ENCODE peak calls at places on chromosome 18, in seven cellular contexts. K is neural crest cell, F is ELR, A is fibroblast of villous mesenchyme, L is iPS DF 6.9, G is NCI-H187, C is pancreas. I is an unnamed sample.

GRCh38 chr18:36662000-36662399 is 166.8 kb downstream of the TPGS2 start:
- DNase-seq in G (no peak), K (no peak), L (peak), A (peak), C (no peak), F (peak), I (peak)

GRCh38 chr18:24227976-24228660 is 89.3 kb downstream of the CABYR start:
- DNase-seq in K (no peak), A (no peak), F (no peak), C (no peak), G (no peak), L (no peak), I (no peak)

GRCh38 chr18:12032786-12033642 is 51.7 kb downstream of the IMPA2 start:
- DNase-seq in A (peak), K (no peak), G (no peak), C (no peak), L (no peak), F (peak), I (no peak)

GRCh38 chr18:73006331-73006730 is 138.5 kb upstream of the NETO1 start:
- DNase-seq in K (no peak), C (no peak), G (no peak), A (no peak), F (no peak), L (no peak), I (no peak)

GRCh38 chr18:11868230-11868629 is 17.0 kb downstream of the CHMP1B start:
- DNase-seq in L (no peak), K (no peak), C (no peak), F (no peak), A (no peak), G (no peak), I (no peak)

GRCh38 chr18:22466608-22467390 is 49.1 kb upstream of the CTAGE1 start:
- DNase-seq in L (no peak), F (peak), A (peak), G (no peak), C (no peak), K (no peak), I (no peak)

GRCh38 chr18:7871560-7872456 is 304.7 kb downstream of the PTPRM start:
- DNase-seq in A (peak), C (no peak), K (no peak), G (no peak), L (no peak), F (no peak), I (no peak)

GRCh38 chr18:25352629-25353005 is 651 bp upstream of the ZNF521 start:
- DNase-seq in K (no peak), L (no peak), F (no peak), C (no peak), G (no peak), A (no peak), I (no peak)

GRCh38 chr18:57194070-57194469 is 47.2 kb downstream of the BOD1L2 start:
- DNase-seq in F (no peak), K (no peak), C (no peak), A (no peak), L (no peak), G (no peak), I (no peak)

GRCh38 chr18:55407191-55407590 is 180.8 kb downstream of the TCF4 start:
- DNase-seq in L (no peak), G (no peak), C (no peak), K (no peak), F (no peak), A (no peak), I (no peak)

GRCh38 chr18:35073186-35074105 is 32.2 kb downstream of the MAPRE2 start:
- DNase-seq in L (no peak), K (no peak), C (no peak), G (no peak), F (peak), A (peak), I (no peak)

GRCh38 chr18:74742573-74742972 is 144.9 kb downstream of the ZNF407 start:
- DNase-seq in L (no peak), G (no peak), C (no peak), K (no peak), A (no peak), F (peak), I (no peak)

GRCh38 chr18:9017900-9018217 is 84.6 kb upstream of the NDUFV2 start:
- DNase-seq in G (no peak), F (peak), A (no peak), L (no peak), C (no peak), K (no peak), I (no peak)

GRCh38 chr18:49014605-49015267 is 64.0 kb upstream of the SMAD7 start:
- DNase-seq in K (no peak), L (no peak), A (no peak), F (no peak), C (no peak), G (no peak), I (no peak)

GRCh38 chr18:33875029-33875428 is 297.0 kb downstream of the ASXL3 start:
- DNase-seq in C (no peak), F (no peak), L (no peak), K (no peak), A (no peak), G (no peak), I (no peak)

GRCh38 chr18:79450289-79450920 is 54.7 kb downstream of the NFATC1 start:
- DNase-seq in L (no peak), F (no peak), C (no peak), G (no peak), K (no peak), A (no peak), I (no peak)

GRCh38 chr18:45402485-45403056 is 212.7 kb upstream of the SLC14A2 start:
- DNase-seq in F (peak), A (no peak), C (no peak), L (no peak), K (no peak), G (no peak), I (no peak)

GRCh38 chr18:55048892-55049291 is 89.6 kb upstream of the CCDC68 start:
- DNase-seq in F (peak), G (no peak), C (no peak), L (no peak), A (peak), K (no peak), I (no peak)

GRCh38 chr18:47931707-47932103 is 1.2 kb upstream of the SMAD2 start:
- DNase-seq in K (peak), A (peak), C (no peak), G (peak), L (no peak), F (peak), I (peak)

GRCh38 chr18:80246656-80247402 is 485 bp downstream of the PARD6G start:
- DNase-seq in A (peak), L (no peak), K (peak), G (peak), F (peak), C (peak), I (peak)

GRCh38 chr18:39435986-39436385 is 1870.4 kb upstream of the CELF4 start:
- DNase-seq in C (no peak), G (no peak), L (no peak), F (no peak), A (no peak), K (no peak), I (no peak)

GRCh38 chr18:77131652-77132368 is 773 bp downstream of the MBP start:
- DNase-seq in G (no peak), C (peak), K (peak), L (no peak), A (peak), F (peak), I (no peak)

GRCh38 chr18:48914581-48915251 is 36.0 kb downstream of the SMAD7 start:
- DNase-seq in A (no peak), K (no peak), F (no peak), C (no peak), L (no peak), G (no peak), I (no peak)

I was measured in NCI-H82.